ENCODE peak calls at places on chromosome 18, in ten cellular contexts. One of them, this sample, is unnamed.

GRCh38 chr18:6205706-6206105 is 209.0 kb downstream of the L3MBTL4 start:
- DNase-seq in A549: no peak
- DNase-seq in NCI-H1092: no peak
- DNase-seq in psoas muscle: no peak
- DNase-seq in NCI-H2227 treated with DMSO at 0.1 percent for 48 hours: no peak
- DNase-seq in pulmonary artery endothelial cell: no peak
- DNase-seq in CD8-positive, alpha-beta T cell: no peak
- DNase-seq in activated CD4-positive, alpha-beta T cell treated with anti-CD3 and anti-CD28 coated beads, Interleukin-2, amount 50 U/mL, for 4 hours: no peak
- DNase-seq in non-pigmented ciliary epithelial cell: peak
- DNase-seq in stimulated activated naive CD4-positive, alpha-beta T cell: no peak
- DNase-seq in this sample: no peak

GRCh38 chr18:8561123-8561905 is 47.9 kb upstream of the RAB12 start:
- DNase-seq in A549: no peak
- DNase-seq in NCI-H1092: no peak
- DNase-seq in psoas muscle: no peak
- DNase-seq in NCI-H2227 treated with DMSO at 0.1 percent for 48 hours: no peak
- DNase-seq in pulmonary artery endothelial cell: no peak
- DNase-seq in CD8-positive, alpha-beta T cell: no peak
- DNase-seq in activated CD4-positive, alpha-beta T cell treated with anti-CD3 and anti-CD28 coated beads, Interleukin-2, amount 50 U/mL, for 4 hours: no peak
- DNase-seq in non-pigmented ciliary epithelial cell: no peak
- DNase-seq in stimulated activated naive CD4-positive, alpha-beta T cell: no peak
- DNase-seq in this sample: no peak

GRCh38 chr18:54776282-54776977 is 51.8 kb upstream of the RAB27B start:
- DNase-seq in A549: peak
- DNase-seq in NCI-H1092: no peak
- DNase-seq in psoas muscle: no peak
- DNase-seq in NCI-H2227 treated with DMSO at 0.1 percent for 48 hours: no peak
- DNase-seq in pulmonary artery endothelial cell: peak
- DNase-seq in CD8-positive, alpha-beta T cell: no peak
- DNase-seq in activated CD4-positive, alpha-beta T cell treated with anti-CD3 and anti-CD28 coated beads, Interleukin-2, amount 50 U/mL, for 4 hours: no peak
- DNase-seq in non-pigmented ciliary epithelial cell: peak
- DNase-seq in stimulated activated naive CD4-positive, alpha-beta T cell: no peak
- DNase-seq in this sample: no peak

GRCh38 chr18:46411191-46411590 is 245.8 kb downstream of the LOXHD1 start:
- DNase-seq in A549: no peak
- DNase-seq in NCI-H1092: no peak
- DNase-seq in psoas muscle: no peak
- DNase-seq in NCI-H2227 treated with DMSO at 0.1 percent for 48 hours: no peak
- DNase-seq in pulmonary artery endothelial cell: no peak
- DNase-seq in CD8-positive, alpha-beta T cell: no peak
- DNase-seq in activated CD4-positive, alpha-beta T cell treated with anti-CD3 and anti-CD28 coated beads, Interleukin-2, amount 50 U/mL, for 4 hours: no peak
- DNase-seq in non-pigmented ciliary epithelial cell: no peak
- DNase-seq in stimulated activated naive CD4-positive, alpha-beta T cell: no peak
- DNase-seq in this sample: no peak

GRCh38 chr18:35029103-35029502 is 12.1 kb upstream of the MAPRE2 start:
- DNase-seq in A549: no peak
- DNase-seq in NCI-H1092: no peak
- DNase-seq in psoas muscle: peak
- DNase-seq in NCI-H2227 treated with DMSO at 0.1 percent for 48 hours: no peak
- DNase-seq in pulmonary artery endothelial cell: no peak
- DNase-seq in CD8-positive, alpha-beta T cell: no peak
- DNase-seq in activated CD4-positive, alpha-beta T cell treated with anti-CD3 and anti-CD28 coated beads, Interleukin-2, amount 50 U/mL, for 4 hours: no peak
- DNase-seq in non-pigmented ciliary epithelial cell: peak
- DNase-seq in stimulated activated naive CD4-positive, alpha-beta T cell: no peak
- DNase-seq in this sample: no peak

GRCh38 chr18:8615397-8616025 is 6.3 kb downstream of the RAB12 start:
- DNase-seq in A549: peak
- DNase-seq in NCI-H1092: peak
- DNase-seq in psoas muscle: no peak
- DNase-seq in NCI-H2227 treated with DMSO at 0.1 percent for 48 hours: no peak
- DNase-seq in pulmonary artery endothelial cell: peak
- DNase-seq in CD8-positive, alpha-beta T cell: no peak
- DNase-seq in activated CD4-positive, alpha-beta T cell treated with anti-CD3 and anti-CD28 coated beads, Interleukin-2, amount 50 U/mL, for 4 hours: no peak
- DNase-seq in non-pigmented ciliary epithelial cell: peak
- DNase-seq in stimulated activated naive CD4-positive, alpha-beta T cell: no peak
- DNase-seq in this sample: no peak

GRCh38 chr18:13568443-13569392 is 157.6 kb downstream of the FAM210A start:
- DNase-seq in A549: peak
- DNase-seq in NCI-H1092: no peak
- DNase-seq in psoas muscle: no peak
- DNase-seq in NCI-H2227 treated with DMSO at 0.1 percent for 48 hours: no peak
- DNase-seq in pulmonary artery endothelial cell: no peak
- DNase-seq in CD8-positive, alpha-beta T cell: no peak
- DNase-seq in activated CD4-positive, alpha-beta T cell treated with anti-CD3 and anti-CD28 coated beads, Interleukin-2, amount 50 U/mL, for 4 hours: no peak
- DNase-seq in non-pigmented ciliary epithelial cell: no peak
- DNase-seq in stimulated activated naive CD4-positive, alpha-beta T cell: no peak
- DNase-seq in this sample: no peak

GRCh38 chr18:2164644-2165287 is 406.5 kb downstream of the METTL4 start:
- DNase-seq in A549: no peak
- DNase-seq in NCI-H1092: no peak
- DNase-seq in psoas muscle: no peak
- DNase-seq in NCI-H2227 treated with DMSO at 0.1 percent for 48 hours: no peak
- DNase-seq in pulmonary artery endothelial cell: no peak
- DNase-seq in CD8-positive, alpha-beta T cell: no peak
- DNase-seq in activated CD4-positive, alpha-beta T cell treated with anti-CD3 and anti-CD28 coated beads, Interleukin-2, amount 50 U/mL, for 4 hours: no peak
- DNase-seq in non-pigmented ciliary epithelial cell: no peak
- DNase-seq in stimulated activated naive CD4-positive, alpha-beta T cell: no peak
- DNase-seq in this sample: no peak

GRCh38 chr18:43312891-43313290 is 35.6 kb upstream of the SYT4 start:
- DNase-seq in A549: no peak
- DNase-seq in NCI-H1092: no peak
- DNase-seq in psoas muscle: no peak
- DNase-seq in NCI-H2227 treated with DMSO at 0.1 percent for 48 hours: no peak
- DNase-seq in pulmonary artery endothelial cell: no peak
- DNase-seq in CD8-positive, alpha-beta T cell: no peak
- DNase-seq in activated CD4-positive, alpha-beta T cell treated with anti-CD3 and anti-CD28 coated beads, Interleukin-2, amount 50 U/mL, for 4 hours: no peak
- DNase-seq in non-pigmented ciliary epithelial cell: peak
- DNase-seq in stimulated activated naive CD4-positive, alpha-beta T cell: no peak
- DNase-seq in this sample: no peak

GRCh38 chr18:33128581-33128980 is 311.9 kb downstream of the CCDC178 start:
- DNase-seq in A549: no peak
- DNase-seq in NCI-H1092: no peak
- DNase-seq in psoas muscle: no peak
- DNase-seq in NCI-H2227 treated with DMSO at 0.1 percent for 48 hours: no peak
- DNase-seq in pulmonary artery endothelial cell: no peak
- DNase-seq in CD8-positive, alpha-beta T cell: no peak
- DNase-seq in activated CD4-positive, alpha-beta T cell treated with anti-CD3 and anti-CD28 coated beads, Interleukin-2, amount 50 U/mL, for 4 hours: no peak
- DNase-seq in non-pigmented ciliary epithelial cell: no peak
- DNase-seq in stimulated activated naive CD4-positive, alpha-beta T cell: no peak
- DNase-seq in this sample: no peak

GRCh38 chr18:28176933-28177827 is at the start of gene CDH2:
- DNase-seq in A549: peak
- DNase-seq in NCI-H1092: peak
- DNase-seq in psoas muscle: peak
- DNase-seq in NCI-H2227 treated with DMSO at 0.1 percent for 48 hours: peak
- DNase-seq in pulmonary artery endothelial cell: peak
- DNase-seq in CD8-positive, alpha-beta T cell: no peak
- DNase-seq in activated CD4-positive, alpha-beta T cell treated with anti-CD3 and anti-CD28 coated beads, Interleukin-2, amount 50 U/mL, for 4 hours: no peak
- DNase-seq in non-pigmented ciliary epithelial cell: no peak
- DNase-seq in stimulated activated naive CD4-positive, alpha-beta T cell: no peak
- DNase-seq in this sample: peak

GRCh38 chr18:62881509-62882016 is 166.2 kb downstream of the PHLPP1 start:
- DNase-seq in A549: peak
- DNase-seq in NCI-H1092: peak
- DNase-seq in psoas muscle: no peak
- DNase-seq in NCI-H2227 treated with DMSO at 0.1 percent for 48 hours: no peak
- DNase-seq in pulmonary artery endothelial cell: peak
- DNase-seq in CD8-positive, alpha-beta T cell: no peak
- DNase-seq in activated CD4-positive, alpha-beta T cell treated with anti-CD3 and anti-CD28 coated beads, Interleukin-2, amount 50 U/mL, for 4 hours: no peak
- DNase-seq in non-pigmented ciliary epithelial cell: peak
- DNase-seq in stimulated activated naive CD4-positive, alpha-beta T cell: no peak
- DNase-seq in this sample: no peak

GRCh38 chr18:23826850-23827620 is 137.8 kb downstream of the LAMA3 start:
- DNase-seq in A549: no peak
- DNase-seq in NCI-H1092: no peak
- DNase-seq in psoas muscle: no peak
- DNase-seq in NCI-H2227 treated with DMSO at 0.1 percent for 48 hours: no peak
- DNase-seq in pulmonary artery endothelial cell: no peak
- DNase-seq in CD8-positive, alpha-beta T cell: no peak
- DNase-seq in activated CD4-positive, alpha-beta T cell treated with anti-CD3 and anti-CD28 coated beads, Interleukin-2, amount 50 U/mL, for 4 hours: no peak
- DNase-seq in non-pigmented ciliary epithelial cell: no peak
- DNase-seq in stimulated activated naive CD4-positive, alpha-beta T cell: no peak
- DNase-seq in this sample: no peak

GRCh38 chr18:32379891-32380290 is 90.8 kb downstream of the GAREM1 start:
- DNase-seq in A549: no peak
- DNase-seq in NCI-H1092: no peak
- DNase-seq in psoas muscle: no peak
- DNase-seq in NCI-H2227 treated with DMSO at 0.1 percent for 48 hours: no peak
- DNase-seq in pulmonary artery endothelial cell: no peak
- DNase-seq in CD8-positive, alpha-beta T cell: no peak
- DNase-seq in activated CD4-positive, alpha-beta T cell treated with anti-CD3 and anti-CD28 coated beads, Interleukin-2, amount 50 U/mL, for 4 hours: no peak
- DNase-seq in non-pigmented ciliary epithelial cell: no peak
- DNase-seq in stimulated activated naive CD4-positive, alpha-beta T cell: no peak
- DNase-seq in this sample: no peak

GRCh38 chr18:13726972-13727331 is 479 bp downstream of the RNMT start:
- DNase-seq in A549: peak
- DNase-seq in NCI-H1092: no peak
- DNase-seq in psoas muscle: peak
- DNase-seq in NCI-H2227 treated with DMSO at 0.1 percent for 48 hours: peak
- DNase-seq in pulmonary artery endothelial cell: peak
- DNase-seq in CD8-positive, alpha-beta T cell: peak
- DNase-seq in activated CD4-positive, alpha-beta T cell treated with anti-CD3 and anti-CD28 coated beads, Interleukin-2, amount 50 U/mL, for 4 hours: no peak
- DNase-seq in non-pigmented ciliary epithelial cell: no peak
- DNase-seq in stimulated activated naive CD4-positive, alpha-beta T cell: peak
- DNase-seq in this sample: no peak

GRCh38 chr18:44450220-44450619 is 230.5 kb upstream of the SETBP1 start:
- DNase-seq in A549: no peak
- DNase-seq in NCI-H1092: no peak
- DNase-seq in psoas muscle: no peak
- DNase-seq in NCI-H2227 treated with DMSO at 0.1 percent for 48 hours: no peak
- DNase-seq in pulmonary artery endothelial cell: no peak
- DNase-seq in CD8-positive, alpha-beta T cell: no peak
- DNase-seq in activated CD4-positive, alpha-beta T cell treated with anti-CD3 and anti-CD28 coated beads, Interleukin-2, amount 50 U/mL, for 4 hours: no peak
- DNase-seq in non-pigmented ciliary epithelial cell: no peak
- DNase-seq in stimulated activated naive CD4-positive, alpha-beta T cell: no peak
- DNase-seq in this sample: no peak

GRCh38 chr18:12645751-12646203 is 12.1 kb downstream of the SPIRE1 start:
- DNase-seq in A549: no peak
- DNase-seq in NCI-H1092: no peak
- DNase-seq in psoas muscle: peak
- DNase-seq in NCI-H2227 treated with DMSO at 0.1 percent for 48 hours: no peak
- DNase-seq in pulmonary artery endothelial cell: no peak
- DNase-seq in CD8-positive, alpha-beta T cell: no peak
- DNase-seq in activated CD4-positive, alpha-beta T cell treated with anti-CD3 and anti-CD28 coated beads, Interleukin-2, amount 50 U/mL, for 4 hours: no peak
- DNase-seq in non-pigmented ciliary epithelial cell: no peak
- DNase-seq in stimulated activated naive CD4-positive, alpha-beta T cell: no peak
- DNase-seq in this sample: no peak

GRCh38 chr18:51622676-51623075 is 425.2 kb upstream of the MEX3C start:
- DNase-seq in A549: no peak
- DNase-seq in NCI-H1092: peak
- DNase-seq in psoas muscle: no peak
- DNase-seq in NCI-H2227 treated with DMSO at 0.1 percent for 48 hours: peak
- DNase-seq in pulmonary artery endothelial cell: no peak
- DNase-seq in CD8-positive, alpha-beta T cell: no peak
- DNase-seq in activated CD4-positive, alpha-beta T cell treated with anti-CD3 and anti-CD28 coated beads, Interleukin-2, amount 50 U/mL, for 4 hours: no peak
- DNase-seq in non-pigmented ciliary epithelial cell: no peak
- DNase-seq in stimulated activated naive CD4-positive, alpha-beta T cell: no peak
- DNase-seq in this sample: no peak

GRCh38 chr18:34659579-34660517 is 50.2 kb upstream of the DTNA start:
- DNase-seq in A549: peak
- DNase-seq in NCI-H1092: peak
- DNase-seq in psoas muscle: peak
- DNase-seq in NCI-H2227 treated with DMSO at 0.1 percent for 48 hours: peak
- DNase-seq in pulmonary artery endothelial cell: peak
- DNase-seq in CD8-positive, alpha-beta T cell: no peak
- DNase-seq in activated CD4-positive, alpha-beta T cell treated with anti-CD3 and anti-CD28 coated beads, Interleukin-2, amount 50 U/mL, for 4 hours: no peak
- DNase-seq in non-pigmented ciliary epithelial cell: peak
- DNase-seq in stimulated activated naive CD4-positive, alpha-beta T cell: no peak
- DNase-seq in this sample: no peak

GRCh38 chr18:35454803-35455202 is 43.0 kb downstream of the INO80C start:
- DNase-seq in A549: no peak
- DNase-seq in NCI-H1092: no peak
- DNase-seq in psoas muscle: no peak
- DNase-seq in NCI-H2227 treated with DMSO at 0.1 percent for 48 hours: no peak
- DNase-seq in pulmonary artery endothelial cell: no peak
- DNase-seq in CD8-positive, alpha-beta T cell: no peak
- DNase-seq in activated CD4-positive, alpha-beta T cell treated with anti-CD3 and anti-CD28 coated beads, Interleukin-2, amount 50 U/mL, for 4 hours: no peak
- DNase-seq in non-pigmented ciliary epithelial cell: no peak
- DNase-seq in stimulated activated naive CD4-positive, alpha-beta T cell: no peak
- DNase-seq in this sample: no peak

GRCh38 chr18:79526468-79527460 is 131.0 kb downstream of the NFATC1 start:
- DNase-seq in A549: no peak
- DNase-seq in NCI-H1092: no peak
- DNase-seq in psoas muscle: no peak
- DNase-seq in NCI-H2227 treated with DMSO at 0.1 percent for 48 hours: no peak
- DNase-seq in pulmonary artery endothelial cell: no peak
- DNase-seq in CD8-positive, alpha-beta T cell: no peak
- DNase-seq in activated CD4-positive, alpha-beta T cell treated with anti-CD3 and anti-CD28 coated beads, Interleukin-2, amount 50 U/mL, for 4 hours: no peak
- DNase-seq in non-pigmented ciliary epithelial cell: no peak
- DNase-seq in stimulated activated naive CD4-positive, alpha-beta T cell: no peak
- DNase-seq in this sample: no peak

GRCh38 chr18:48336332-48336731 is 72.9 kb downstream of the ZBTB7C start:
- DNase-seq in A549: no peak
- DNase-seq in NCI-H1092: peak
- DNase-seq in psoas muscle: no peak
- DNase-seq in NCI-H2227 treated with DMSO at 0.1 percent for 48 hours: no peak
- DNase-seq in pulmonary artery endothelial cell: no peak
- DNase-seq in CD8-positive, alpha-beta T cell: no peak
- DNase-seq in activated CD4-positive, alpha-beta T cell treated with anti-CD3 and anti-CD28 coated beads, Interleukin-2, amount 50 U/mL, for 4 hours: no peak
- DNase-seq in non-pigmented ciliary epithelial cell: no peak
- DNase-seq in stimulated activated naive CD4-positive, alpha-beta T cell: no peak
- DNase-seq in this sample: no peak

GRCh38 chr18:7177131-7177744 is 53.7 kb upstream of the LRRC30 start:
- DNase-seq in A549: peak
- DNase-seq in NCI-H1092: peak
- DNase-seq in psoas muscle: no peak
- DNase-seq in NCI-H2227 treated with DMSO at 0.1 percent for 48 hours: peak
- DNase-seq in pulmonary artery endothelial cell: peak
- DNase-seq in CD8-positive, alpha-beta T cell: no peak
- DNase-seq in activated CD4-positive, alpha-beta T cell treated with anti-CD3 and anti-CD28 coated beads, Interleukin-2, amount 50 U/mL, for 4 hours: no peak
- DNase-seq in non-pigmented ciliary epithelial cell: peak
- DNase-seq in stimulated activated naive CD4-positive, alpha-beta T cell: no peak
- DNase-seq in this sample: no peak

This sample was measured in naive thymus-derived CD4-positive, alpha-beta T cell.